ENCODE peak calls at places on chromosomes 2 and 18, in eight cellular contexts. E, Q, J, B, G, P, C and U are unnamed samples.

GRCh38 chr2:166337932-166338331 is 37.8 kb downstream of the SCN9A start:
- DNase-seq in E (no peak), Q (no peak), J (no peak), B (no peak), G (no peak), P (no peak), C (no peak), U (no peak)

GRCh38 chr18:56028514-56028913 is 440.5 kb upstream of the TCF4 start:
- DNase-seq in E (no peak), Q (peak; percentile 8), J (no peak), B (peak; percentile 60), G (peak; percentile 56), P (no peak), C (no peak), U (no peak)

GRCh38 chr2:233000886-233001750 is 11.9 kb downstream of the NGEF start:
- DNase-seq in E (no peak), Q (no peak), J (no peak), B (no peak), G (no peak), P (no peak), C (no peak), U (no peak)

GRCh38 chr2:16036951-16037350 is 96.6 kb downstream of the MYCN start:
- DNase-seq in E (no peak), Q (no peak), J (no peak), B (no peak), G (no peak), P (no peak), C (no peak), U (no peak)

GRCh38 chr2:128316777-128317185 is 1.9 kb downstream of the HS6ST1 start:
- DNase-seq in E (no peak), Q (no peak), J (no peak), B (no peak), G (no peak), P (no peak), C (peak; percentile 27), U (no peak)

GRCh38 chr2:225400060-225400511 is 576 bp downstream of the NYAP2 start:
- DNase-seq in E (peak; percentile 11), Q (peak; percentile 1), J (no peak), B (peak; percentile 54), G (peak; percentile 71), P (peak; percentile 65), C (no peak), U (no peak)

GRCh38 chr18:45738660-45739059 is 14.7 kb downstream of the SLC14A1 start:
- DNase-seq in E (no peak), Q (no peak), J (no peak), B (no peak), G (no peak), P (no peak), C (no peak), U (no peak)

GRCh38 chr2:158094487-158095092 is 7.1 kb upstream of the UPP2 start:
- DNase-seq in E (no peak), Q (no peak), J (no peak), B (no peak), G (no peak), P (no peak), C (no peak), U (no peak)

GRCh38 chr2:195395351-195395750 is 261.7 kb upstream of the SLC39A10 start:
- DNase-seq in E (no peak), Q (no peak), J (no peak), B (peak; percentile 72), G (peak; percentile 33), P (no peak), C (no peak), U (no peak)

GRCh38 chr2:30920511-30920910 is 113.3 kb upstream of the CAPN13 start:
- DNase-seq in E (no peak), Q (no peak), J (no peak), B (no peak), G (no peak), P (no peak), C (no peak), U (no peak)

GRCh38 chr2:179274749-179275148 is 10.1 kb upstream of the SESTD1 start:
- DNase-seq in E (no peak), Q (no peak), J (no peak), B (no peak), G (no peak), P (no peak), C (no peak), U (no peak)

GRCh38 chr2:71949537-71949798 is 198.2 kb downstream of the CYP26B1 start:
- DNase-seq in E (no peak), Q (no peak), J (no peak), B (no peak), G (no peak), P (no peak), C (no peak), U (no peak)
- H3K27ac ChIP-seq in E (no peak overlapping the region), Q (no peak overlapping the region), J (no peak overlapping the region), B (no peak overlapping the region), G (no peak overlapping the region), P (no peak overlapping the region), C (no peak overlapping the region), U (no peak overlapping the region)

GRCh38 chr2:181037922-181038321 is 57.5 kb downstream of the UBE2E3 start:
- DNase-seq in E (no peak), Q (no peak), J (no peak), B (peak; percentile 83), G (peak; percentile 67), P (no peak), C (no peak), U (no peak)

GRCh38 chr2:181038796-181039195 is 58.4 kb downstream of the UBE2E3 start:
- DNase-seq in E (no peak), Q (no peak), J (no peak), B (peak; percentile 51), G (no peak), P (no peak), C (no peak), U (no peak)

GRCh38 chr2:181041661-181042060 is 61.3 kb downstream of the UBE2E3 start:
- DNase-seq in E (no peak), Q (no peak), J (no peak), B (peak; percentile 15), G (no peak), P (no peak), C (no peak), U (no peak)

GRCh38 chr2:181036848-181037603 is 56.6 kb downstream of the UBE2E3 start:
- DNase-seq in E (no peak), Q (no peak), J (no peak), B (peak; percentile 86), G (peak; percentile 68), P (no peak), C (no peak), U (no peak)

GRCh38 chr2:181036445-181036844 is 56.0 kb downstream of the UBE2E3 start:
- DNase-seq in E (no peak), Q (no peak), J (no peak), B (no peak), G (no peak), P (no peak), C (no peak), U (no peak)
- H3K27ac ChIP-seq in E (no peak overlapping the region), Q (no peak overlapping the region), J (no peak overlapping the region), B (peak overlapping the region; percentile 37), G (no peak overlapping the region), P (no peak overlapping the region), C (no peak overlapping the region), U (no peak overlapping the region)

DNA sequence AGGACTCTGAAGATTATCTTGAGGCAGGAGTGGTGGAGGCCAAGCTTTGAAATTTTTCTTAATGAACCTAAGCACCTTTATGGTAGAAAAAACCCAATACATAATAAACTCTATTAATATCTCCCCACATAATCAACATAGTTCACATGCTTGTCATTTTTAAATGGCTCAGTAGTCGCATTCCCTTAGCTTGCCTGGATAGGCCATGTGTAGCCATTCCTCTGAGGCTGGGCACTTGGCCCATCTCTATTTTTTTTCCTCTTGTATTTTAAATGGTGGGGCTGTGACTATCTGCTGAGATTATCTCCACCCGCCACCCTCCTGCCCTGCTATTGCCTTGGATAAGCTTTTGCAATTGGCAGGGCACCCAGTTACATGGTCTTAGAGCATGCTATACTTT is 143.1 kb downstream of the FHOD3 start:
- DNase-seq in E (no peak), Q (no peak), J (no peak), B (peak; percentile 86), G (peak; percentile 48), P (no peak), C (no peak), U (no peak)
- H3K27ac ChIP-seq in E (peak overlapping the region; percentile 94), Q (no peak overlapping the region), J (no peak overlapping the region), B (no peak overlapping the region), G (no peak overlapping the region), P (no peak overlapping the region), C (peak overlapping the region; percentile 74), U (no peak overlapping the region)

DNA sequence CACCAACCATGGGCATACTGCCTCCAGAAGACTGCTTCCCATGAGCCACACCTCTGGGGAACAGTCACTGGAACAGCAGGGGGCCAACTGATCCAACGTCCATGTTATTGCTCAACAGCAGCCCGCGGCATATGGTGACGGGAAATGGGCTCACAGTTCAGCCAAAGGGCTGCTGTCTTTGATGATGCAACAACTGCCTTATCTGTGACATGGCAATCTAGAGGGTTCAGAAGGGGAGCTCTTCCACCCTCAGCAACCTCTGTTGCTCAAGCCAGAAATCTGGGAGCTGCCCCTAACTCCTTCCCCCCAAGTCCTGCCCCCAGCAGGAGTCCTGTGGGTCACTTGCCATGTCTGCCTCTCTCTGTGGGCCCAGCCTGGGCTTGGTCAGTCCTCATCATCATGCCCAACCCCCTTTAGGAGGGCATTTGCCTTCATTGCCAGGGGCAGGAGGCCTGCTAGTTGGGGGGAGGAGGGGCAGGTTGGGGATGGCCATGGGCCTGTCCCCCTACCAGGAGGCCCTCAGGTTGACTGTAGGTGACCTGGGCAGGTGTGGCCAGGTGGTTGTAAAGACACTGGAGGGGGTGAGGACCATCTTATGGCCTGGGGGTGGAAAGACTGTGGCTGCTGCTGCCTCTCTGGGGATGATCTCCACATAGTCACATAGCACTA is 212.9 kb downstream of the CYP26B1 start:
- DNase-seq in E (peak; percentile 82), Q (no peak), J (peak; percentile 63), B (peak; percentile 46), G (peak; percentile 51), P (peak; percentile 26), C (peak; percentile 36), U (no peak)
- H3K27ac ChIP-seq in E (peak overlapping the region; percentile 92), Q (no peak overlapping the region), J (no peak overlapping the region), B (peak overlapping the region; percentile 8), G (peak overlapping the region; percentile 27), P (no peak overlapping the region), C (no peak overlapping the region), U (no peak overlapping the region)

GRCh38 chr2:27771548-27772335 is at the start of gene MRPL33:
- DNase-seq in E (peak; percentile 96), Q (peak; percentile 93), J (peak; percentile 97), B (peak; percentile 91), G (peak; percentile 89), P (peak; percentile 97), C (peak; percentile 95), U (peak; percentile 92)

GRCh38 chr2:27771202-27771547 is 344 bp upstream of the MRPL33 start:
- DNase-seq in E (no peak), Q (no peak), J (no peak), B (no peak), G (no peak), P (no peak), C (no peak), U (no peak)

GRCh38 chr2:27773959-27774358 is 2.4 kb downstream of the MRPL33 start:
- DNase-seq in E (no peak), Q (peak; percentile 65), J (no peak), B (no peak), G (no peak), P (no peak), C (no peak), U (no peak)

GRCh38 chr2:27776097-27776496 is 4.6 kb downstream of the MRPL33 start:
- DNase-seq in E (peak; percentile 47), Q (no peak), J (no peak), B (peak; percentile 48), G (no peak), P (no peak), C (no peak), U (no peak)

GRCh38 chr2:27772804-27773203 is 1.3 kb downstream of the MRPL33 start:
- DNase-seq in E (no peak), Q (peak; percentile 24), J (no peak), B (no peak), G (no peak), P (no peak), C (no peak), U (no peak)
- H3K27ac ChIP-seq in E (peak overlapping the region; percentile 77), Q (peak overlapping the region; percentile 90), J (peak overlapping the region; percentile 30), B (no peak overlapping the region), G (peak overlapping the region; percentile 87), P (no peak overlapping the region), C (peak overlapping the region; percentile 90), U (no peak overlapping the region)